ENCODE peak calls at places on chromosomes 3 and 15, in six cellular contexts. X is aorta, O is right cardiac atrium, T is gastrocnemius medialis, E is PC-3, B is A549. M is an unnamed sample.

GRCh38 chr3:187636528-187636927 is 33.7 kb downstream of the SST start:
- ATAC-seq in X (no peak), B (no peak), E (no peak), O (no peak), T (no peak), M (no peak)

GRCh38 chr3:100927775-100928174 is 65.4 kb downstream of the ABI3BP start:
- ATAC-seq in E (no peak), B (no peak), X (no peak), O (no peak), T (no peak), M (no peak)

GRCh38 chr15:85757939-85758654 is 36.6 kb downstream of the KLHL25 start:
- ATAC-seq in E (no peak), O (no peak), X (no peak), B (no peak), T (no peak), M (no peak)

GRCh38 chr3:160092760-160093159 is 104.1 kb downstream of the IL12A start:
- ATAC-seq in B (no peak), X (no peak), T (no peak), E (no peak), O (no peak), M (no peak)

GRCh38 chr3:15404767-15405166 is 22.6 kb downstream of the METTL6 start:
- ATAC-seq in B (no peak), X (no peak), O (no peak), T (no peak), E (no peak), M (no peak)

GRCh38 chr15:48946088-48946839 is 17.5 kb downstream of the SHC4 start:
- ATAC-seq in E (peak; percentile 92), O (peak; percentile 80), B (peak; percentile 93), T (no peak), X (peak; percentile 58), M (no peak)

GRCh38 chr15:64004059-64004458 is 42.2 kb downstream of the DAPK2 start:
- ATAC-seq in B (peak; percentile 22), X (no peak), T (no peak), O (no peak), E (no peak), M (no peak)

GRCh38 chr3:79167651-79168416 is 600.0 kb downstream of the ROBO1 start:
- ATAC-seq in E (peak; percentile 97), X (peak; percentile 38), B (no peak), T (no peak), O (peak; percentile 51), M (no peak)

GRCh38 chr3:46561951-46562350 is 4.2 kb downstream of the LRRC2 start:
- ATAC-seq in O (no peak), T (no peak), X (no peak), B (no peak), E (no peak), M (no peak)

GRCh38 chr15:66588537-66588936 is 22.7 kb upstream of the LCTL start:
- ATAC-seq in O (no peak), T (no peak), E (no peak), X (no peak), B (peak; percentile 58), M (no peak)

GRCh38 chr15:86555114-86555513 is 475.4 kb downstream of the AGBL1 start:
- ATAC-seq in E (no peak), O (no peak), T (peak; percentile 77), B (no peak), X (no peak), M (no peak)

GRCh38 chr15:51288143-51289065 is 50.0 kb downstream of the CYP19A1 start:
- ATAC-seq in T (no peak), E (no peak), O (no peak), B (no peak), X (no peak), M (no peak)

GRCh38 chr3:125128861-125129501 is 73.2 kb upstream of the HEG1 start:
- ATAC-seq in B (no peak), O (peak; percentile 44), T (peak; percentile 2), X (peak; percentile 45), E (peak; percentile 40), M (peak; percentile 46)

GRCh38 chr3:56087460-56087859 is 380.8 kb downstream of the ERC2 start:
- ATAC-seq in T (no peak), X (no peak), E (no peak), B (no peak), O (no peak), M (no peak)

GRCh38 chr15:75694241-75695182 is 18.1 kb downstream of the CSPG4 start:
- ATAC-seq in B (peak; percentile 71), E (peak; percentile 94), T (peak; percentile 96), X (peak; percentile 81), O (peak; percentile 82), M (peak; percentile 86)

GRCh38 chr3:96200897-96201296 is 613.5 kb upstream of the EPHA6 start:
- ATAC-seq in X (peak; percentile 51), O (no peak), E (no peak), T (no peak), B (no peak), M (no peak)

GRCh38 chr15:97995881-97996603 is 35.5 kb downstream of the ARRDC4 start:
- ATAC-seq in B (no peak), T (no peak), X (no peak), O (no peak), E (no peak), M (no peak)

GRCh38 chr15:64653757-64654156 is 121.6 kb downstream of the RBPMS2 start:
- ATAC-seq in T (no peak), O (peak; percentile 24), B (peak; percentile 62), E (no peak), X (no peak), M (no peak)

GRCh38 chr3:11391930-11392688 is 119.9 kb downstream of the ATG7 start:
- ATAC-seq in O (no peak), T (no peak), B (no peak), E (no peak), X (no peak), M (no peak)

GRCh38 chr3:169665264-169666078 is 2.0 kb upstream of the MECOM start:
- ATAC-seq in O (no peak), X (no peak), T (no peak), E (no peak), B (no peak), M (no peak)

GRCh38 chr3:169667380-169667671 is 3.8 kb upstream of the MECOM start:
- ATAC-seq in X (no peak), T (no peak), B (no peak), E (no peak), O (no peak), M (no peak)

GRCh38 chr3:169666501-169667379 is 3.2 kb upstream of the MECOM start:
- ATAC-seq in E (no peak), O (no peak), T (no peak), X (no peak), B (no peak), M (no peak)

GRCh38 chr3:169667710-169668080 is 4.2 kb upstream of the MECOM start:
- ATAC-seq in X (no peak), B (no peak), O (no peak), T (no peak), E (no peak), M (no peak)

DNA sequence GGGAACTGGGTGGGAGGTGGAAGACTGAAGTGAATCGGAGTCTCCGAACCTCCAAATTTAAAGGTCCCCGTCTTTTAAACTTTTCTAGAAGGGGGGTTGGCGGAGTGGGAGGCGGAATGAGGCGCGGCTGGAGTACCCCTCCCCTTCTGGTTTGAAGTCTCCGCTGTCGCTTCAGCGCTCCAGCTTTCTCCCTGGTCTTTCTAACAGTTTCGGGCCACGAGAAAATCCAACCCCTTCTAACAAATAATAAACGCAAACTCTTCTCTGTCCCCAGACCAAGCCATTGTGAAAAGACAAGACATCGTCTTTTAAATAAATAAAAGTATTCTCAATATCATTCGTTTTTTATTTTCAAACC is 2.5 kb upstream of the MECOM start:
- ATAC-seq in T (no peak), E (no peak), X (no peak), O (no peak), B (no peak), M (no peak)
- H3K4me1 ChIP-seq in T (peaks cover 45% of the 10 kb centered on the region), E (peaks cover 8% of the 10 kb centered on the region), X (no peaks in the 10 kb centered on the region), O (no peaks in the 10 kb centered on the region), B (peaks cover 30% of the 10 kb centered on the region), M (no peaks in the 10 kb centered on the region)

DNA sequence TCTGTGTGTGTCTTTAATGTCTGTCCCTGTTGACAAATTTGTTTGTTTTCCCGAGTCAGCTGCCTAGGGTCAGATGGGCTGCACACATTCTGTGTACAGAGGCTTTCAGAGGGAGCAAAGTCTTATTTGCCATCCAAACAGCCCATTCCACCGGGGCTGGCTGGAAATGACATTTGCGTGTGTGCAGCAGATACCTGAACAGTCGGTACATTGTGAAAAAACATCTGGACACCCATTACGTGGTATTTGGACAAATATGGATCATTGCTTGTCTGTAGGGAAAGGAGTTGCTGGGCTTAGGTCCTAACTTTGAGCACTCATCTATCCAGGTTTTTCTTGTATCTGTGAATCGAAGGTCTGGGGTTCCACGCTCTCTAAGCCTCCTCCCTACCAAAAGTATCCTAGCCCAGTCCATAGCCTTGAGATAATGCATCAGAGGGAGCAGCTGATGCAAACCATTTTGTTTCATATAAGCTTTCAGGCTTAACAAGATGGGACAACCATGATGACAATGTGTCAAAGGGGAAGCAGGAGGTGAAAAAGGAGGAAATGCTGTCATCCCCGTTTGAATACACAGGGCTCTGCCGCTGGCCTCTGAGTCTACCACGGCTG is 22.2 kb upstream of the CMTM8 start:
- ATAC-seq in T (no peak), B (peak; percentile 74), X (no peak), O (no peak), E (no peak), M (no peak)
- H3K4me3 ChIP-seq in T (no peak overlapping the region), B (no peak overlapping the region), X (no peak overlapping the region), O (no peak overlapping the region), E (no peak overlapping the region), M (no peak overlapping the region)

DNA sequence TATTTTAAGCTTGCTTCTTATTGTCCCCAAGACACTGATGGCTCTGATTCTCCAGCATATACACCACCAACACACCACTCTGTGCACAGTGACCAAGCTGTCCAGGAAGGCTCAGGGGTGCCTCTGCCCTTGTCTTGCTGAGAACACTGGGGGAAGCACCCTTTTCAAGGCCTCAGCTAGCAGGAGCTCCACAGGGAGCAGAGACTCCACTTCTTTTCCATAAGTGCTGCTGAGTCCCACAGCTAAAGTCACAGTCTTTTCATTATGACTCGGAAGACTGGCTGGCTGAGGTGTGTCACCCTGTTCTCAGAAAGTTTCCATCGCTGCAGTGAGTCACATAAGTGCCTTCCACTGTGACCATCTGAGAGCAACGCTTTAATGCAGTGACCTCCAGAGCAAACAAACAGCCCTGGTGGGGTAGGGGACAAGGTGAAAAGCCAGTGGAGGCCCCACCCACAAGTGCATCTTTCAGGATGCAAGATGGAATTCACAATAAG is 226.9 kb upstream of the CHRNA7 start:
- ATAC-seq in X (no peak), O (no peak), B (no peak), T (no peak), E (no peak), M (no peak)
- H3K4me1 ChIP-seq in X (no peaks in the 10 kb centered on the region), O (no peaks in the 10 kb centered on the region), B (peaks cover 8% of the 10 kb centered on the region), T (no peaks in the 10 kb centered on the region), E (no peaks in the 10 kb centered on the region), M (peaks cover 13% of the 10 kb centered on the region)

GRCh38 chr3:37148208-37148607 is 26.2 kb downstream of the LRRFIP2 start:
- ATAC-seq in T (no peak), O (no peak), X (no peak), E (no peak), B (no peak), M (no peak)

GRCh38 chr3:37149246-37149645 is 25.1 kb downstream of the LRRFIP2 start:
- ATAC-seq in T (no peak), X (no peak), E (no peak), B (no peak), O (no peak), M (no peak)

GRCh38 chr3:37145607-37146006 is 28.8 kb downstream of the LRRFIP2 start:
- ATAC-seq in X (no peak), O (peak; percentile 67), B (no peak), E (no peak), T (no peak), M (peak; percentile 67)

GRCh38 chr3:37144806-37145205 is 29.6 kb downstream of the LRRFIP2 start:
- ATAC-seq in T (no peak), B (no peak), O (no peak), E (peak; percentile 68), X (no peak), M (no peak)

GRCh38 chr3:37147676-37148075 is 26.7 kb downstream of the LRRFIP2 start:
- ATAC-seq in E (no peak), B (no peak), X (no peak), O (no peak), T (no peak), M (no peak)
- H3K4me3 ChIP-seq in E (no peak overlapping the region), B (no peak overlapping the region), X (no peak overlapping the region), O (no peak overlapping the region), T (no peak overlapping the region), M (no peak overlapping the region)